ENCODE peak calls at places on chromosomes 2 and 18, in seven cellular contexts. Y is body of pancreas, T is astrocyte, H is thoracic aorta, Q is SK-N-SH, J is OCI-LY7, L is neuronal stem cell. C is an unnamed sample. For H3K4me1, the result is how much of the 10 kb centered on the place peaks cover.

GRCh38 chr2:70942900-70943871 is 7.5 kb downstream of the ATP6V1B1 start:
- DNase-seq in Y (no peak), T (no peak), H (no peak), Q (peak), J (no peak), L (no peak), C (no peak)

GRCh38 chr2:161101406-161101805 is 58.8 kb upstream of the TANK start:
- DNase-seq in Y (no peak), T (no peak), H (no peak), Q (no peak), J (no peak), L (no peak), C (no peak)

GRCh38 chr2:100283724-100284501 is 38.4 kb downstream of the LONRF2 start:
- DNase-seq in Y (no peak), T (peak), H (no peak), Q (no peak), J (no peak), L (no peak), C (no peak)

GRCh38 chr2:119359774-119360173 is 6.9 kb downstream of the C2orf76 start:
- DNase-seq in Y (no peak), T (no peak), H (no peak), Q (no peak), J (no peak), L (no peak), C (no peak)

GRCh38 chr2:195563857-195564512 is 93.0 kb upstream of the SLC39A10 start:
- DNase-seq in Y (no peak), T (peak), H (no peak), Q (no peak), J (no peak), L (no peak), C (no peak)

GRCh38 chr2:24863636-24864035 is 56.4 kb downstream of the ADCY3 start:
- DNase-seq in Y (no peak), T (peak), H (no peak), Q (no peak), J (no peak), L (no peak), C (no peak)

GRCh38 chr2:1824202-1824905 is 80.0 kb upstream of the PXDN start:
- DNase-seq in Y (no peak), T (no peak), H (peak), Q (no peak), J (no peak), L (no peak), C (no peak)

GRCh38 chr2:229725716-229726346 is 11.5 kb upstream of the DNER start:
- DNase-seq in Y (no peak), T (peak), H (no peak), Q (no peak), J (no peak), L (no peak), C (no peak)

GRCh38 chr2:7927694-7928093 is 754.2 kb upstream of the ID2 start:
- DNase-seq in Y (no peak), T (no peak), H (no peak), Q (no peak), J (no peak), L (no peak), C (no peak)

GRCh38 chr2:6828299-6828584 is 37.5 kb downstream of the CMPK2 start:
- DNase-seq in Y (no peak), T (peak), H (no peak), Q (peak), J (peak), L (no peak), C (no peak)

GRCh38 chr18:27363918-27364317 is 178.8 kb upstream of the CHST9 start:
- DNase-seq in Y (no peak), T (peak), H (no peak), Q (peak), J (peak), L (no peak), C (no peak)

GRCh38 chr2:133566967-133567645 is 1.2 kb downstream of the NCKAP5 start:
- DNase-seq in Y (no peak), T (peak), H (no peak), Q (no peak), J (no peak), L (no peak), C (no peak)
- H3K4me1 ChIP-seq in Y (under half), T (under half), H (under half), Q (under half), J (under half), L (under half), C (under half)

DNA sequence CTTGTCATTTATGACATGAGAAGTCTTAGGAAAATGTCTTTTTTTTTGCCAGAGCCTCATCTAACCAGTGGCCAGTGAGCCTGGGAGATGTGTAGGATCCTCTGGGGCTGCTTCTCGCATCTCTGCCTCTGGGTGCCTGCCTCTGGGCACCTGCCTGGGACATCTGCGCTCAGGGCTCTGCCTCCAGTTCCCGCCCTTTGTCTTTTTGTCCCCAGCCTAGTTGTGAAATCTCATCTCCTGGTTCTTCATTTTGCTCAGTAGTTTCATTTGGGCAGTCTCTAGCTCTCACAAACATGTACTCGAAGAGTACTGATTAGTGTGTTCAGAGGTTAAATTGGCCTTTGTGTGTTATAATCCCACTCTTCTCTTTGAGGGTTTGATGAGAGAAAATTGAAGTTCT is 92.0 kb downstream of the LTBP1 start:
- DNase-seq in Y (no peak), T (no peak), H (no peak), Q (no peak), J (peak), L (no peak), C (no peak)
- H3K27ac ChIP-seq in Y (no peak), T (no peak), H (peak), Q (no peak), J (no peak), L (peak), C (no peak)

DNA sequence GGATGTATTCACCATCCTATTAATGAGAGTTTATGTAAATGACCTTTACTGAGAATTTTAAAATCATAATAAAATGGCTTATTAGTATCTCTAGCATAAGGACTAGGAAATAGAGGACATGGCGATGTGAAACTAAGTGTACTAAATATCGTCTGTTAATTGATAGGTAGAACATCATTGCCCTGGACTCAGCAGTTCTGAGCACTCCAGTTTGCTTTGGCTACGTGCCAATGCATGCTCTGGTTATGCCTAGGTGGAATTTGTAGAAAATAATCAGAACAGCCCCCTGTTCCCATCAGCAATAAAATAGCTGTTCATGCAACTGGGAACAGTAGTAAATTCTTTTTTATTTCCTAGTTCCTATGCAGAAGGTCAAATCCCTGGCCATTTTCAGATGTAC is 247.8 kb downstream of the DOK6 start:
- DNase-seq in Y (peak), T (no peak), H (no peak), Q (no peak), J (no peak), L (no peak), C (no peak)
- H3K4me1 ChIP-seq in Y (under half), T (under half), H (under half), Q (under half), J (under half), L (under half), C (under half)

GRCh38 chr2:149606251-149606811 is 18.8 kb upstream of the MMADHC start:
- DNase-seq in Y (no peak), T (peak), H (no peak), Q (no peak), J (no peak), L (no peak), C (no peak)
- H3K27ac ChIP-seq in Y (no peak), T (no peak), H (no peak), Q (no peak), J (no peak), L (no peak), C (no peak)

DNA sequence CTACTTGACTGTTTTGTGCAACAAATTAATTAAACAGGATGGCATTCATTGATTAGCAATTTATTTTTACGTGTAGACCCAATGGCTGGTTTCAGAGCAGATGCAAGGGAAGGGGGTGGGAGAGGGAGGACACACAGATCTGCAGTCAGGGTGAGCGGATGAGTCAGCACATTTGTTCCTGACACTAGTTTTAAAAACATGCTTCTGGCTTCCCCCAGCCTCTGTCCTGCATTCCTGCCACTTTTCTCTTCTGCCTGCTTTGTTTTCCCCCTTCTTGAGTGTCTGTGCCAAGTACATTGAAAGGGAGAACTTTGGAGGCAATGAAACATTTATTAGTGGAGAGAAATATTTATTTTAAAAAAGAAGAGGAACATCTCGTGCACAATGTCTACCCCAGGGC is 52.1 kb downstream of the NRP2 start:
- DNase-seq in Y (no peak), T (peak), H (no peak), Q (peak), J (no peak), L (no peak), C (no peak)
- H3K4me1 ChIP-seq in Y (under half), T (under half), H (under half), Q (under half), J (under half), L (under half), C (under half)